ENCODE peak calls at places on chromosome 9, in eight cellular contexts. P, E, F, N, S, J, U and Q are unnamed samples. For H3K4me1, the result is how much of the 10 kb centered on the place peaks cover.

GRCh38 chr9:28064241-28064640 is 491.0 kb upstream of the C9orf72 start:
- DNase-seq in P (no peak), E (no peak), F (no peak), N (no peak), S (no peak), J (no peak), U (no peak), Q (no peak)

GRCh38 chr9:33320568-33321261 is 30.4 kb downstream of the NFX1 start:
- DNase-seq in P (no peak), E (no peak), F (no peak), N (no peak), S (no peak), J (peak), U (peak), Q (no peak)

GRCh38 chr9:33180526-33181184 is 13.5 kb upstream of the B4GALT1 start:
- DNase-seq in P (no peak), E (no peak), F (no peak), N (no peak), S (no peak), J (peak), U (peak), Q (no peak)

GRCh38 chr9:79977510-79978197 is 405.9 kb downstream of the TLE4 start:
- DNase-seq in P (no peak), E (no peak), F (no peak), N (no peak), S (no peak), J (no peak), U (no peak), Q (no peak)

GRCh38 chr9:2180704-2181103 is 165.6 kb downstream of the SMARCA2 start:
- DNase-seq in P (no peak), E (no peak), F (no peak), N (no peak), S (no peak), J (no peak), U (no peak), Q (no peak)

GRCh38 chr9:113131689-113132151 is 19.1 kb upstream of the SLC31A2 start:
- DNase-seq in P (no peak), E (no peak), F (no peak), N (no peak), S (no peak), J (peak), U (no peak), Q (no peak)

GRCh38 chr9:122988919-122989614 is 44.4 kb upstream of the GPR21 start:
- DNase-seq in P (no peak), E (no peak), F (no peak), N (no peak), S (no peak), J (peak), U (no peak), Q (no peak)

GRCh38 chr9:87678650-87679355 is 47.1 kb upstream of the CTSL start:
- DNase-seq in P (no peak), E (peak), F (peak), N (no peak), S (peak), J (peak), U (peak), Q (no peak)

GRCh38 chr9:114383866-114384231 is 3.9 kb downstream of the AKNA start:
- DNase-seq in P (no peak), E (no peak), F (no peak), N (peak), S (no peak), J (no peak), U (no peak), Q (no peak)

GRCh38 chr9:114385412-114386181 is 2.2 kb downstream of the AKNA start:
- DNase-seq in P (peak), E (peak), F (peak), N (peak), S (peak), J (peak), U (peak), Q (no peak)

GRCh38 chr9:114384836-114385411 is 2.9 kb downstream of the AKNA start:
- DNase-seq in P (no peak), E (no peak), F (no peak), N (peak), S (no peak), J (no peak), U (no peak), Q (no peak)

GRCh38 chr9:114380988-114381387 is 6.8 kb downstream of the AKNA start:
- DNase-seq in P (no peak), E (no peak), F (no peak), N (peak), S (no peak), J (no peak), U (no peak), Q (no peak)

GRCh38 chr9:114382951-114383865 is 4.6 kb downstream of the AKNA start:
- DNase-seq in P (no peak), E (peak), F (peak), N (peak), S (no peak), J (no peak), U (no peak), Q (no peak)
- TF ChIP-seq CTCF in P (no peak), E (no peak), F (peak), N (no peak), S (no peak), J (no peak), U (no peak), Q (no peak)

DNA sequence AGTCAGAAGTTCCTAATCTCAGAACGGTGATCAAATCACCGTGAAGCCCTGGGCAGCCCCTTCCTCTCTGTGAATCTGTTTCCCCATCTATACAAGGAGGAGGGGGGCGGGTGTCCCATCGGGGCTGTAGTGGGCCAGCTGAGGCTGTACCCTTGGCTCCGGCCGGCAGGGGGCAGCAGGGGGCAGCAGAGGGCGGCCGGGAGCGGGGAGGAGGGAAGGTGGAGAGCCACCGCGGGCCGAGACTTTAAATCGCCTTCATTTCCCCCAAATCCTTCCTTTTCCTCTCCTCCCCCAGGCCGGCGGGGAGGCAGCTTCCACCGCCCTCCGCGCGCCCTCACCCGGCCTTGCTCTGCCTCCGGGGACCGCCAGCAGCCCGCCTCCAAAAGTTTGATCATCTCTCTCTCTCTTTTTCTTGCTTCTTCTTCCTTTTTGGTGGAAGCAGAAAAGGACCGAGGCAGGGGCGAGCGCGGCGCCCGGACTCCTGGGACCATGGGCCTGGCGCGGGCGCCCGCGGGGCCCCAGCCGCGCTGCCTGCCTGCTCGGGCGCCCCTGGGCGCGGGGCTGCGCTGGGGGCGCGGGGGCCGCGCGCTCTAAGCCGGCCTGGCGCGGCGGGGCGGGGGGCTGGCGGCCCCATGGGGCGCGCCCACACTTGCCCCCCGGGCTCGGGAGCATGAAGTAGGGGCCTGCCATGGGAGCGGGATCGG is at the start of gene COL27A1:
- DNase-seq in P (peak), E (peak), F (peak), N (peak), S (no peak), J (peak), U (peak), Q (peak)
- H3K4me1 ChIP-seq in P (under half), E (under half), F (under half), N (under half), S (under half), J (under half), U (under half), Q (under half)

GRCh38 chr9:5480919-5481743 is 29.2 kb upstream of the PDCD1LG2 start:
- DNase-seq in P (no peak), E (no peak), F (no peak), N (no peak), S (no peak), J (no peak), U (no peak), Q (no peak)
- H3K4me3 ChIP-seq in P (no peak), E (no peak), F (no peak), N (no peak), S (no peak), J (no peak), U (no peak), Q (no peak)

GRCh38 chr9:30065888-30066287 is 2318.6 kb upstream of the ACO1 start:
- DNase-seq in P (no peak), E (no peak), F (no peak), N (no peak), S (no peak), J (no peak), U (no peak), Q (no peak)
- TF ChIP-seq CTCF in P (no peak), E (no peak), F (no peak), N (no peak), S (no peak), J (no peak), U (no peak), Q (no peak)

GRCh38 chr9:35734096-35734495 is 1.6 kb downstream of the CREB3 start:
- DNase-seq in P (no peak), E (no peak), F (no peak), N (no peak), S (no peak), J (no peak), U (peak), Q (no peak)
- H3K4me1 ChIP-seq in P (under half), E (under half), F (under half), N (under half), S (under half), J (under half), U (under half), Q (under half)